ENCODE peak calls at places on chromosome X, in four cellular contexts. R is SK-N-SH, E is HepG2, L is K562. A is an unnamed sample.

GRCh38 chrX:123993326-123993725 is 31.8 kb downstream of the STAG2 start:
- DNase-seq in R (no peak), E (no peak), L (no peak), A (no peak)

GRCh38 chrX:40867352-40867751 is 132.0 kb upstream of the MED14 start:
- DNase-seq in R (no peak), E (peak; percentile 57), L (no peak), A (no peak)

GRCh38 chrX:80879143-80879542 is 69.5 kb upstream of the BRWD3 start:
- DNase-seq in R (no peak), E (no peak), L (no peak), A (no peak)

GRCh38 chrX:3161686-3162085 is 120.4 kb downstream of the ARSF start:
- DNase-seq in R (no peak), E (no peak), L (no peak), A (no peak)

GRCh38 chrX:100819534-100819836 is 706 bp upstream of the CSTF2 start:
- DNase-seq in R (no peak), E (no peak), L (no peak), A (no peak)

GRCh38 chrX:137353404-137353803 is 212.5 kb upstream of the ZIC3 start:
- DNase-seq in R (no peak), E (no peak), L (no peak), A (no peak)

GRCh38 chrX:86047174-86047991 is at the start of gene CHM:
- DNase-seq in R (peak; percentile 77), E (peak; percentile 80), L (peak; percentile 74), A (peak; percentile 79)

GRCh38 chrX:123959281-123960063 is 2.0 kb upstream of the STAG2 start:
- DNase-seq in R (peak; percentile 36), E (no peak), L (peak; percentile 37), A (peak; percentile 17)

GRCh38 chrX:70470850-70471289 is 26.2 kb downstream of the DLG3 start:
- DNase-seq in R (no peak), E (no peak), L (no peak), A (no peak)

GRCh38 chrX:153956044-153956907 is 11.8 kb upstream of the RENBP start:
- DNase-seq in R (no peak), E (no peak), L (no peak), A (no peak)

GRCh38 chrX:1535241-1536041 is 1.5 kb downstream of the P2RY8 start:
- DNase-seq in R (no peak), E (no peak), L (no peak), A (no peak)

GRCh38 chrX:1533083-1533482 is 3.9 kb downstream of the P2RY8 start:
- DNase-seq in R (no peak), E (no peak), L (no peak), A (no peak)

GRCh38 chrX:1537031-1537715 is at the start of gene P2RY8:
- DNase-seq in R (no peak), E (peak; percentile 84), L (no peak), A (peak; percentile 21)

GRCh38 chrX:1536712-1537030 is 314 bp downstream of the P2RY8 start:
- DNase-seq in R (no peak), E (no peak), L (no peak), A (no peak)

DNA sequence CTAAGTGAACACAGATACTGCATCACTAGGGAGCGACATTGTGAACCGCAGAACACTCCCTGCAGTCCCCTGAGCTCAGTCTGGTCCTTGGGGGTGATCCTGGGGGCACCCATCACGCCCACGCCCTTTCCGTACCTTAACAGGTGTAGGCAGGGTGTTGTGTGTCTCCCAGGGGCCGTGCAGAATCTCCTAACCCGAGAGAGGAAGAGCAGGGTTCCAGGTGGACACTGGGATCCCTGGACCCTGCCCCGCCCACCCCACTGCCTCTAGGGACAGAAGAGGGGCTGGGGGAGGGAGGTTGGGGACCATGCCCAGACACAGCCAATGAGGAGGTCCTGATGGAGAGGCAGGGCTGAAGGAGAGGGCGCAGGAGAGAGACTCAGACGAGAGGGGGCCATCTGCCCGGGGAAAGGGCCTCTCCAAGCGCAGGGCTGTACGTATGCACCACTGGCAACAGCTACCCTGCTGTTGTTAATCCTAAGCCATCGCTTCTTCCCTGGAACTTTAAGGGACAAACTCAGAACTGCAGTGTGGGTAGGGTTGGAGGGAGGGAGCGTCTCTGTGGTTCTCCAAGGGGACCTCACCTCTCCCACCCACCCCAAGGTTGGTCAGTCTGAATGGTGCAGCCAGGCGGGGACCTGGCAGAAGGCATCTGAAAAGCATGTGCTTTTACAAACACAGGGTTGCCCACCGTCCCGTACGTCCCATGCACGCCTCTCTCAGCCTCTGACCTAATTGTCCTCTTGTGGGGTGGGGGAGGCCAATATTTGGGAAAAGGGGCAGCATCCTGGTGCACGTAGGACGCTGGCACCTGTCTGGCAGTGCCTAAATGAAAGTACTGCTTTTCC is 2.4 kb downstream of the P2RY8 start:
- DNase-seq in R (no peak), E (no peak), L (no peak), A (no peak)
- TF ChIP-seq JUND in R (no peak), E (no peak), L (no peak), A (no peak)

GRCh38 chrX:72712094-72712755 is 1.9 kb downstream of the PHKA1 start:
- DNase-seq in R (peak; percentile 34), E (no peak), L (peak; percentile 20), A (no peak)

GRCh38 chrX:72715546-72715945 is 1.4 kb upstream of the PHKA1 start:
- DNase-seq in R (no peak), E (no peak), L (no peak), A (no peak)

GRCh38 chrX:72716766-72717165 is 2.7 kb upstream of the PHKA1 start:
- DNase-seq in R (no peak), E (peak; percentile 1), L (no peak), A (no peak)

GRCh38 chrX:72713130-72713529 is 976 bp downstream of the PHKA1 start:
- DNase-seq in R (no peak), E (no peak), L (no peak), A (no peak)

GRCh38 chrX:72714471-72714916 is 388 bp upstream of the PHKA1 start:
- DNase-seq in R (peak; percentile 66), E (peak; percentile 12), L (no peak), A (peak; percentile 23)
- TF ChIP-seq JUND in R (no peak), E (no peak), L (no peak), A (no peak)

DNA sequence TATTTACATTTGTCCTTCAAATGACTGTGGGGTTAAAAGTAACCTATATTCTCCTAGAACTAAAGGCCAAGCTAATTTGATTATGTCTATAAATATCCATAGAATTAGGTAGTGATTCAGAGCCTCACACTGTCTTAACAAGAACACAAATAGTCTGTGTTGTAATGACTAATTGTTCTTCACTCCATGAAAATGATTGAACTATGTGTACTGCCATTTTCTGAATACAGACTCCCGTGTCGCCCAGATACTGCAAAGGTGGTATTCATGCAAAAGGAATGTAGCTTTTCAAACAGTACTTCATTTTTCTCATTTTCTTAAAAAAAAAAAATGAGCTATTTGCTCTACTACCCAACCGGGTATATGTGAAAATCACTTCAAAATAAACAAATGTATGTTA is 11.3 kb upstream of the PHKA2 start:
- DNase-seq in R (no peak), E (peak; percentile 47), L (no peak), A (no peak)
- TF ChIP-seq JUND in R (peak; percentile 20), E (no peak), L (no peak), A (no peak)

GRCh38 chrX:17078031-17078730 is 131.7 kb downstream of the REPS2 start:
- DNase-seq in R (no peak), E (no peak), L (no peak), A (no peak)
- TF ChIP-seq JUND in R (peak; percentile 51), E (no peak), L (no peak), A (no peak)

GRCh38 chrX:152819732-152820131 is 10.8 kb downstream of the CETN2 start:
- DNase-seq in R (no peak), E (no peak), L (no peak), A (no peak)

GRCh38 chrX:152819271-152819670 is 11.3 kb downstream of the CETN2 start:
- DNase-seq in R (no peak), E (no peak), L (no peak), A (no peak)

GRCh38 chrX:152813211-152813610 is 17.3 kb downstream of the CETN2 start:
- DNase-seq in R (no peak), E (no peak), L (no peak), A (no peak)

GRCh38 chrX:152814048-152814447 is 16.5 kb downstream of the CETN2 start:
- DNase-seq in R (no peak), E (no peak), L (no peak), A (no peak)

GRCh38 chrX:152817082-152817744 is 13.3 kb downstream of the CETN2 start:
- DNase-seq in R (peak; percentile 43), E (no peak), L (peak; percentile 68), A (peak; percentile 43)
- TF ChIP-seq JUND in R (no peak), E (no peak), L (no peak), A (no peak)

GRCh38 chrX:46573331-46573895 is at the start of gene CHST7:
- DNase-seq in R (peak; percentile 81), E (peak; percentile 54), L (no peak), A (peak; percentile 58)
- TF ChIP-seq JUND in R (no peak), E (no peak), L (no peak), A (no peak)

GRCh38 chrX:16869393-16870094 is 618 bp downstream of the RBBP7 start:
- DNase-seq in R (peak; percentile 77), E (no peak), L (peak; percentile 52), A (no peak)
- TF ChIP-seq JUND in R (no peak), E (no peak), L (no peak), A (no peak)

DNA sequence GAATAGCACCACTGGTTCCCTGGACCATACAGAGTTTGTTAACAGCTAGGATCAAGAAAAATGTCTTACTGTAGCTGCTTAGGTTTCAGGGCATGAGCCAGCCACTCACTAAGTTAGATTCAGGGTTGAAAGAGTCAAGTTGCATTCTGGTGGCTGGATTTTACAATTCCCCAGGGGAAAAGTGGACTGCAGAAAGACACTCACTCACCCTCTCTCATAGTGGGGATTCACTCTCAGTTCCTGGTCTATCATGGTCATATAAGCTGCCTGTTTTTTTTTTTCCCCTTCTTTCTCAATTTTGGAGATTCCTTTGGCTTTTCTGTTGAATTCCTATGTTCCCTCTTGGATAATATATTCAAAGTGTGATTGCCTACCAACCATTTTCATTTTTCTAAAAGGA is 744.2 kb upstream of the GRIA3 start:
- DNase-seq in R (no peak), E (no peak), L (no peak), A (no peak)
- TF ChIP-seq JUND in R (no peak), E (no peak), L (no peak), A (no peak)

GRCh38 chrX:38066934-38067333 is 60.6 kb downstream of the SYTL5 start:
- DNase-seq in R (no peak), E (no peak), L (peak; percentile 4), A (no peak)

GRCh38 chrX:38060331-38060878 is 54.1 kb downstream of the SYTL5 start:
- DNase-seq in R (no peak), E (no peak), L (no peak), A (no peak)

DNA sequence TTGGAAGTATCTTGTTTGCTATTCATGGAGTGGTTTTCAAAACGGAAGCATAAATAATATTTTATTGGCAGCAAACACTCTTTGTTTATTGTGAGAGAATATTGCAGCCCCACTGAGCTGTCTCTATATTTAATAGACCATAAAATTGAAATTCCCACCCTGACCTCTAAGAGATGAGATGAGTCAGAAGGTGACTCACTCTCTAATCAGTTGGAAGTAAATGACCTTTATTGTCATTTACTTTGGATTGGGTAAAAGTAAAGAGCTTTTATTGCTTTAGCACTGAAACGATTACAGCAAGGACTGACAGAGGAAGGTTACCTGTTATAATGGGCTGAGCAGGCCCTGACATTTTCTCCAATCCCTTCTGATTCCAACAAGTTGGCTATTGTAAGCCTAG is 55.0 kb downstream of the SYTL5 start:
- DNase-seq in R (no peak), E (peak; percentile 14), L (no peak), A (no peak)
- TF ChIP-seq JUND in R (peak; percentile 68), E (no peak), L (peak; percentile 82), A (no peak)

A was measured in T47D.